ENCODE peak calls at places on chromosome 9, in ten cellular contexts. D is heart left ventricle, U is CD14-positive monocyte, Q is lower leg skin, W is fibroblast of mammary gland, O is brain microvascular endothelial cell, S is dorsolateral prefrontal cortex, N is WTC11, V is astrocyte of the spinal cord, J is cardiac fibroblast. M is an unnamed sample.

GRCh38 chr9:127589955-127590370 is 22.1 kb upstream of the STXBP1 start:
- DNase-seq in N (peak; percentile 74), Q (peak; percentile 55), V (peak; percentile 77), U (no peak), J (peak; percentile 88), W (peak; percentile 79), O (peak; percentile 60), D (peak; percentile 59), S (peak; percentile 70), M (peak; percentile 67)

GRCh38 chr9:120443489-120443888 is 136.5 kb downstream of the CDK5RAP2 start:
- DNase-seq in S (no peak), D (no peak), U (no peak), V (peak; percentile 88), W (peak; percentile 87), J (peak; percentile 59), Q (no peak), O (peak; percentile 81), N (no peak), M (no peak)

GRCh38 chr9:123314617-123315016 is 41.4 kb upstream of the CRB2 start:
- DNase-seq in W (no peak), O (no peak), V (no peak), J (no peak), U (no peak), N (no peak), Q (no peak), D (no peak), S (no peak), M (no peak)

GRCh38 chr9:3732077-3733038 is 206.6 kb upstream of the RFX3 start:
- DNase-seq in Q (peak; percentile 71), S (no peak), N (peak; percentile 32), O (peak; percentile 95), U (no peak), W (peak; percentile 86), D (no peak), V (peak; percentile 95), J (peak; percentile 90), M (peak; percentile 55)

GRCh38 chr9:20315672-20316071 is 306.6 kb downstream of the MLLT3 start:
- DNase-seq in S (no peak), Q (no peak), D (no peak), N (no peak), J (peak; percentile 53), V (peak; percentile 89), O (peak; percentile 77), U (no peak), W (peak; percentile 88), M (no peak)

GRCh38 chr9:110842976-110843375 is 174.4 kb downstream of the MUSK start:
- DNase-seq in J (peak; percentile 24), Q (no peak), U (no peak), W (no peak), S (no peak), D (no peak), N (no peak), O (no peak), V (no peak), M (no peak)

GRCh38 chr9:130635306-130635705 is 29.1 kb upstream of the PRDM12 start:
- DNase-seq in D (no peak), N (no peak), U (no peak), W (no peak), J (no peak), S (no peak), Q (no peak), O (no peak), V (no peak), M (no peak)

GRCh38 chr9:128082173-128082572 is 14.1 kb downstream of the SLC25A25 start:
- DNase-seq in D (no peak), S (no peak), Q (no peak), V (no peak), N (no peak), U (no peak), O (no peak), W (peak; percentile 55), J (no peak), M (no peak)

GRCh38 chr9:129235931-129236331 is 57.9 kb upstream of the IER5L start:
- DNase-seq in Q (no peak), J (no peak), S (no peak), O (no peak), V (no peak), W (no peak), D (peak; percentile 15), N (no peak), U (no peak), M (no peak)

GRCh38 chr9:95230046-95230445 is 87.5 kb downstream of the FANCC start:
- DNase-seq in W (no peak), O (no peak), V (no peak), U (no peak), D (no peak), Q (no peak), S (no peak), J (no peak), N (peak; percentile 29), M (no peak)
- TF ChIP-seq CTCF in W (no peak), O (peak; percentile 8), V (no peak), U (no peak), D (no peak), Q (no peak), S (no peak), J (no peak), N (no peak), M (no peak)

GRCh38 chr9:36456480-36457115 is 56.5 kb upstream of the RNF38 start:
- DNase-seq in Q (no peak), V (no peak), J (peak; percentile 25), S (no peak), W (no peak), O (peak; percentile 13), N (no peak), D (no peak), U (no peak), M (no peak)
- TF ChIP-seq CTCF in Q (no peak), V (no peak), J (no peak), S (no peak), W (no peak), O (no peak), N (no peak), D (no peak), U (no peak), M (no peak)

GRCh38 chr9:136110082-136111061 is 8.3 kb downstream of the TMEM250 start:
- DNase-seq in W (peak; percentile 26), V (peak; percentile 31), O (no peak), D (no peak), U (no peak), J (peak; percentile 39), S (no peak), N (no peak), Q (no peak), M (no peak)
- TF ChIP-seq CTCF in W (peak; percentile 25), V (peak; percentile 40), O (peak; percentile 60), D (no peak), U (no peak), J (peak; percentile 29), S (peak; percentile 21), N (no peak), Q (no peak), M (peak; percentile 34)

GRCh38 chr9:131856105-131856504 is 116.2 kb upstream of the RAPGEF1 start:
- DNase-seq in J (no peak), O (no peak), W (no peak), N (peak; percentile 78), S (no peak), V (no peak), U (no peak), Q (no peak), D (no peak), M (no peak)

GRCh38 chr9:131865446-131866195 is 125.7 kb upstream of the RAPGEF1 start:
- DNase-seq in S (no peak), N (no peak), V (no peak), U (no peak), O (no peak), W (no peak), Q (no peak), J (no peak), D (no peak), M (no peak)

GRCh38 chr9:131864531-131864930 is 124.7 kb upstream of the RAPGEF1 start:
- DNase-seq in U (no peak), O (no peak), Q (no peak), S (no peak), V (no peak), N (no peak), J (no peak), W (no peak), D (no peak), M (no peak)

GRCh38 chr9:131862261-131862660 is 122.4 kb upstream of the RAPGEF1 start:
- DNase-seq in Q (no peak), V (no peak), J (no peak), U (no peak), D (no peak), N (no peak), O (no peak), W (no peak), S (no peak), M (no peak)

GRCh38 chr9:131860430-131860829 is 120.6 kb upstream of the RAPGEF1 start:
- DNase-seq in U (no peak), W (no peak), Q (no peak), V (no peak), O (no peak), S (no peak), J (no peak), D (no peak), N (no peak), M (no peak)
- TF ChIP-seq CTCF in U (no peak), W (no peak), Q (no peak), V (no peak), O (no peak), S (no peak), J (no peak), D (no peak), N (no peak), M (no peak)

GRCh38 chr9:25678147-25678666 is at the start of gene TUSC1:
- DNase-seq in V (peak; percentile 85), S (peak; percentile 88), J (peak; percentile 88), W (peak; percentile 83), U (no peak), O (peak; percentile 71), D (peak; percentile 90), Q (peak; percentile 79), N (peak; percentile 59), M (no peak)
- TF ChIP-seq CTCF in V (no peak), S (peak; percentile 22), J (no peak), W (no peak), U (no peak), O (peak; percentile 9), D (peak; percentile 26), Q (no peak), N (no peak), M (no peak)

GRCh38 chr9:126564716-126565115 is 49.0 kb upstream of the LMX1B start:
- DNase-seq in O (no peak), W (no peak), S (no peak), N (peak; percentile 61), Q (no peak), U (no peak), V (no peak), J (no peak), D (no peak), M (no peak)
- TF ChIP-seq CTCF in O (peak; percentile 36), W (no peak), S (no peak), N (peak; percentile 37), Q (no peak), U (peak; percentile 19), V (peak; percentile 37), J (peak; percentile 7), D (no peak), M (peak; percentile 48)